ENCODE peak calls at places on chromosome 7, in six cellular contexts. U is brain microvascular endothelial cell; R is T-helper 1 cell; V is stimulated activated CD8-positive, alpha-beta memory T cell treated with anti-CD3 and anti-CD28 coated beads, Interleukin-2, amount 100 ng/mL, for 1 hour; P is Peyer's patch; L is neural crest cell. G is an unnamed sample.

GRCh38 chr7:1325646-1326510 is 93.2 kb downstream of the UNCX start:
- DNase-seq in U (no peak), L (no peak), V (no peak), P (no peak), R (no peak), G (no peak)

GRCh38 chr7:139722604-139723003 is 55.2 kb downstream of the HIPK2 start:
- DNase-seq in R (no peak), P (peak), U (no peak), V (no peak), L (no peak), G (no peak)

GRCh38 chr7:82455295-82455694 is 11.7 kb upstream of the CACNA2D1 start:
- DNase-seq in U (no peak), L (no peak), R (no peak), P (no peak), V (no peak), G (no peak)

GRCh38 chr7:92627956-92628355 is 37.8 kb upstream of the FAM133B start:
- DNase-seq in U (no peak), R (no peak), P (no peak), L (no peak), V (no peak), G (no peak)

GRCh38 chr7:38463277-38464224 is 167.6 kb downstream of the AMPH start:
- DNase-seq in R (peak), U (peak), L (no peak), V (peak), P (peak), G (peak)

GRCh38 chr7:36686499-36686898 is 37.8 kb downstream of the AOAH start:
- DNase-seq in V (peak), U (peak), L (no peak), P (peak), R (peak), G (no peak)

GRCh38 chr7:132609906-132610520 is 33.7 kb upstream of the PLXNA4 start:
- DNase-seq in U (no peak), V (no peak), R (no peak), P (no peak), L (no peak), G (no peak)

GRCh38 chr7:100366411-100367250 is 6.7 kb upstream of the PILRA start:
- DNase-seq in R (no peak), V (no peak), P (peak), U (no peak), L (no peak), G (no peak)

GRCh38 chr7:151432658-151433521 is 7.1 kb downstream of the CRYGN start:
- DNase-seq in R (peak), L (no peak), U (no peak), P (no peak), V (no peak), G (no peak)

GRCh38 chr7:7271094-7271874 is 88.9 kb downstream of the C1GALT1 start:
- DNase-seq in P (no peak), L (no peak), V (no peak), U (peak), R (no peak), G (no peak)

GRCh38 chr7:137482466-137482865 is 138.9 kb upstream of the PTN start:
- DNase-seq in U (no peak), V (no peak), P (no peak), L (no peak), R (no peak), G (no peak)

GRCh38 chr7:115226410-115226809 is 304.5 kb downstream of the MDFIC start:
- DNase-seq in U (no peak), R (no peak), P (no peak), L (no peak), V (no peak), G (no peak)

GRCh38 chr7:6032167-6032566 is 991 bp downstream of the ANKRD61 start:
- DNase-seq in L (no peak), P (no peak), U (no peak), R (no peak), V (no peak), G (no peak)

GRCh38 chr7:157551325-157552070 is 214.7 kb downstream of the DNAJB6 start:
- DNase-seq in P (peak), U (no peak), R (no peak), L (no peak), V (no peak), G (no peak)

GRCh38 chr7:158976468-158976848 is 120.1 kb downstream of the DYNC2I1 start:
- DNase-seq in R (no peak), P (no peak), U (no peak), L (no peak), V (no peak), G (no peak)

GRCh38 chr7:4297843-4298219 is 384.3 kb upstream of the FOXK1 start:
- DNase-seq in L (no peak), R (no peak), U (no peak), P (no peak), V (no peak), G (no peak)

GRCh38 chr7:99392659-99393362 is 15.6 kb downstream of the PDAP1 start:
- DNase-seq in L (peak), R (peak), P (peak), V (peak), U (no peak), G (peak)

GRCh38 chr7:120407015-120407414 is 134.0 kb downstream of the KCND2 start:
- DNase-seq in P (no peak), V (no peak), U (no peak), L (no peak), R (no peak), G (no peak)